ENCODE peak calls at places on chromosomes 3 and 15, in seven cellular contexts. U is tibial nerve, X is adrenal gland, E is suprapubic skin, I is upper lobe of right lung, H is PC-9, S is left lung. Y is an unnamed sample. For H3K4me1, the result is how much of the 10 kb centered on the place peaks cover.

GRCh38 chr15:77075528-77075927 is 4.6 kb upstream of the TSPAN3 start:
- DNase-seq in U (no peak), X (peak), E (no peak), I (no peak), H (peak), S (no peak), Y (no peak)

GRCh38 chr3:3127432-3128010 is 781 bp downstream of the TRNT1 start:
- DNase-seq in U (no peak), X (no peak), E (no peak), I (no peak), H (no peak), S (no peak), Y (peak)

GRCh38 chr15:41115652-41116115 is 396 bp downstream of the INO80 start:
- DNase-seq in U (peak), X (peak), E (peak), I (peak), H (peak), S (peak), Y (no peak)

GRCh38 chr3:122661633-122662032 is 19.0 kb upstream of the PARP14 start:
- DNase-seq in U (no peak), X (no peak), E (no peak), I (no peak), H (no peak), S (no peak), Y (no peak)

GRCh38 chr3:160225181-160226025 is at the start of gene C3orf80:
- DNase-seq in U (no peak), X (peak), E (no peak), I (peak), H (peak), S (peak), Y (no peak)

GRCh38 chr15:47027322-47027946 is 689.9 kb upstream of the SEMA6D start:
- DNase-seq in U (no peak), X (no peak), E (no peak), I (no peak), H (no peak), S (no peak), Y (no peak)

GRCh38 chr15:52164631-52165265 is 26.4 kb downstream of the GNB5 start:
- DNase-seq in U (no peak), X (no peak), E (no peak), I (no peak), H (no peak), S (no peak), Y (no peak)

GRCh38 chr3:81443948-81444347 is 317.5 kb downstream of the GBE1 start:
- DNase-seq in U (no peak), X (no peak), E (no peak), I (no peak), H (no peak), S (no peak), Y (peak)

GRCh38 chr3:52798978-52799476 is 4.4 kb downstream of the ITIH3 start:
- DNase-seq in U (no peak), X (peak), E (no peak), I (no peak), H (no peak), S (no peak), Y (peak)

GRCh38 chr3:168030488-168031054 is 65.2 kb downstream of the GOLIM4 start:
- DNase-seq in U (no peak), X (no peak), E (no peak), I (no peak), H (no peak), S (no peak), Y (no peak)

GRCh38 chr3:179973024-179973423 is 63.7 kb downstream of the PEX5L start:
- DNase-seq in U (no peak), X (no peak), E (no peak), I (no peak), H (no peak), S (no peak), Y (no peak)

GRCh38 chr15:63603516-63603915 is 6.3 kb downstream of the FBXL22 start:
- DNase-seq in U (no peak), X (no peak), E (no peak), I (no peak), H (no peak), S (no peak), Y (no peak)

GRCh38 chr3:98343647-98344507 is 9.8 kb upstream of the OR5K4 start:
- DNase-seq in U (no peak), X (peak), E (no peak), I (no peak), H (peak), S (no peak), Y (no peak)

GRCh38 chr15:99425666-99426301 is 140.0 kb upstream of the MEF2A start:
- DNase-seq in U (no peak), X (peak), E (peak), I (peak), H (no peak), S (peak), Y (no peak)

GRCh38 chr3:136473716-136474326 is 223.7 kb downstream of the PCCB start:
- DNase-seq in U (no peak), X (no peak), E (no peak), I (no peak), H (no peak), S (no peak), Y (no peak)

GRCh38 chr3:169404491-169404890 is 259.0 kb downstream of the MECOM start:
- DNase-seq in U (no peak), X (no peak), E (no peak), I (no peak), H (no peak), S (no peak), Y (no peak)

DNA sequence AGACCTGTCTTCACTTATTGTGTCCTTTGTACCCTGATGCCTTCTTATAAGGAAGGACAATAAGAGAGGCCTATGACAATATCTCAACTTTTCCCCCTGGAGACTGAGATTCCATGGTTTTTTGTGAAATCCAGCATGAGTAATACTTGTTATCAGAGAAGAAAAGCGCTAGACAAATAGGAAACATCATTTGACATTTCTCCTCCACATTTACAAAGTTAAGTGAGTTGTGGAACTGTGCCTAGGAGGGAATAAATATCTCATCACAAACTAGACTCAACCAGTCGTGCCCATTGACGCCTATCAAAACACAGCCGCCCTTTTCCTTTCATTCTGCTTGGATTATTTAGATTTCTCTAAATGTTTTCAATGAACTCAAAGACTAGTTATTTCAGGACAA is 253.1 kb downstream of the MECOM start:
- DNase-seq in U (no peak), X (no peak), E (no peak), I (no peak), H (no peak), S (no peak), Y (no peak)
- H3K4me1 ChIP-seq in U (under half), X (under half), E (under half), I (under half), H (under half), S (under half), Y (under half)

GRCh38 chr3:69087030-69087791 is 2.5 kb downstream of the ARL6IP5 start:
- DNase-seq in U (no peak), X (no peak), E (no peak), I (no peak), H (peak), S (no peak), Y (no peak)

GRCh38 chr3:69086133-69086722 is 1.5 kb downstream of the ARL6IP5 start:
- DNase-seq in U (peak), X (peak), E (peak), I (peak), H (peak), S (peak), Y (peak)

GRCh38 chr3:69090021-69090420 is 5.3 kb downstream of the ARL6IP5 start:
- DNase-seq in U (no peak), X (no peak), E (no peak), I (no peak), H (peak), S (no peak), Y (peak)

GRCh38 chr3:69085543-69086132 is 901 bp downstream of the ARL6IP5 start:
- DNase-seq in U (no peak), X (peak), E (no peak), I (peak), H (no peak), S (peak), Y (no peak)

GRCh38 chr3:69088033-69088432 is 3.3 kb downstream of the ARL6IP5 start:
- DNase-seq in U (no peak), X (no peak), E (no peak), I (no peak), H (peak), S (no peak), Y (no peak)
- H3K4me1 ChIP-seq in U (half or more), X (half or more), E (half or more), I (half or more), H (half or more), S (half or more), Y (half or more)

GRCh38 chr15:90557147-90557546 is 27.4 kb downstream of the CRTC3 start:
- DNase-seq in U (no peak), X (no peak), E (no peak), I (no peak), H (no peak), S (no peak), Y (no peak)

GRCh38 chr15:90557651-90558084 is 27.9 kb downstream of the CRTC3 start:
- DNase-seq in U (peak), X (peak), E (peak), I (no peak), H (no peak), S (no peak), Y (no peak)

GRCh38 chr15:90560229-90560771 is 30.6 kb downstream of the CRTC3 start:
- DNase-seq in U (peak), X (peak), E (peak), I (no peak), H (no peak), S (no peak), Y (peak)

GRCh38 chr15:90558182-90558581 is 28.5 kb downstream of the CRTC3 start:
- DNase-seq in U (no peak), X (peak), E (no peak), I (no peak), H (no peak), S (no peak), Y (no peak)

GRCh38 chr15:90559119-90559518 is 29.4 kb downstream of the CRTC3 start:
- DNase-seq in U (no peak), X (no peak), E (no peak), I (no peak), H (no peak), S (no peak), Y (no peak)
- H3K4me1 ChIP-seq in U (half or more), X (half or more), E (half or more), I (half or more), H (under half), S (under half), Y (under half)

DNA sequence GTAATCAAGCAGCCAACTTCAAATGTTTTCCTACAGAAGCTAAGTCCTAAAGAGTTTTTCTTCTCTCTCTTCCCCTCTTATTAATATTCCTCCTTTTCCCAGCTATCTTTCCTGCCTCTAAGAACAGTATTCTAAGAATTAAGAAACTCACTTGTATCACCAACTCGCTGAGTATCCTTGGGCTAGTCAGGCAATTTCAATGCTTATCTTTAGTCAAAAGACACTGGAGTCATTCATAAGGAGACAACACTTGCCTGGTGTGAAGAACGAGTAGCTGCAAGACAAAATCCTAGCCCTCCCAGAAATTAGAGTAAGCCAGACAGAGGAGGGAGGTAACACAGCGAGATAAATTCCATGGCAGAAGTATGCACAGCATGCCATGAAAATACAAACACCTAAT is 10.7 kb downstream of the VGLL4 start:
- DNase-seq in U (no peak), X (no peak), E (no peak), I (no peak), H (no peak), S (no peak), Y (no peak)
- H3K4me1 ChIP-seq in U (half or more), X (half or more), E (half or more), I (under half), H (under half), S (under half), Y (under half)

GRCh38 chr3:149816326-149816725 is 3.3 kb downstream of the RNF13 start:
- DNase-seq in U (no peak), X (no peak), E (no peak), I (no peak), H (no peak), S (no peak), Y (no peak)

GRCh38 chr3:149813367-149814281 is 609 bp downstream of the RNF13 start:
- DNase-seq in U (no peak), X (peak), E (no peak), I (peak), H (peak), S (no peak), Y (peak)

GRCh38 chr3:149816986-149817385 is 4.0 kb downstream of the RNF13 start:
- DNase-seq in U (no peak), X (no peak), E (no peak), I (no peak), H (no peak), S (no peak), Y (peak)

GRCh38 chr3:149815318-149815717 is 2.3 kb downstream of the RNF13 start:
- DNase-seq in U (no peak), X (no peak), E (no peak), I (no peak), H (no peak), S (no peak), Y (no peak)

GRCh38 chr3:149815728-149816127 is 2.7 kb downstream of the RNF13 start:
- DNase-seq in U (no peak), X (no peak), E (no peak), I (no peak), H (no peak), S (no peak), Y (no peak)
- H3K4me1 ChIP-seq in U (under half), X (half or more), E (half or more), I (under half), H (under half), S (under half), Y (under half)

DNA sequence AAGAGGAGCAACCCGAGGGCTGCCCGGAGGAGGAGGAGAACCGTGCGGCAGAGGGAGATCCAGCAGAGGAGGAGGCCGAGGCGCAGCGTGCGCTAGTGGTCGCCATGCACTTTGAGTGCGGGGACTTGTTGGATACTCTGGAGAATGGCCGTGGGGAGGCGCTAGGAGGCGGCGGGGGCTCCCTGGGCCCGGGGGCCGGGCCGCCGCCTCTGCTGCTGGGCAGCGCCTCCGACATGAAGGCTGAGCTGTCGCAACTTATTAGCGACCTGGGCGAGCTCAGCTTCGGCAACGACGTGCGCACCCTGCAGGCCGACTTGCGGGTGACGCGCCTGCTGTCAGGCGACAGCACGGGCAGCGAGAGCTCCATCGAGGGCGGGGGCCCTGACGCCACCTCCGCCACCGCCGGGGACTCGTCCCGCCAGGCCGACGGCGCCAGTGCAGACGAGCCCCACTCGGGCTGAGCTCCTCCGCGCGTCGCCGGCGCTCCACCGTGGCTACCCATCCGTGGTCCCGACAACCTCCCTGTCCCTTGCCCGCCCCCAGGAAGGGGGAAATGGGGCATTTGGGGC is 2.0 kb downstream of the FAM43A start:
- DNase-seq in U (no peak), X (peak), E (peak), I (peak), H (peak), S (peak), Y (peak)
- H3K4me1 ChIP-seq in U (under half), X (under half), E (half or more), I (half or more), H (under half), S (under half), Y (under half)

Y was measured in foreskin keratinocyte.